ENCODE peak calls at places on chromosomes 6 and 20, in seven cellular contexts. One of them, this sample, is unnamed. For H3K4me1, the result is how much of the 10 kb centered on the place peaks cover.

GRCh38 chr6:16769986-16770376 is 8.7 kb upstream of the ATXN1 start:
- DNase-seq in transverse colon: no peak
- DNase-seq in GM23338: no peak
- DNase-seq in HCT116: no peak
- DNase-seq in suprapubic skin: no peak
- DNase-seq in Panc1: no peak
- DNase-seq in HepG2: no peak
- DNase-seq in this sample: no peak

GRCh38 chr6:107567643-107568042 is 77.7 kb downstream of the SOBP start:
- DNase-seq in transverse colon: no peak
- DNase-seq in GM23338: no peak
- DNase-seq in HCT116: no peak
- DNase-seq in suprapubic skin: no peak
- DNase-seq in Panc1: no peak
- DNase-seq in HepG2: no peak
- DNase-seq in this sample: no peak

GRCh38 chr20:8389381-8390368 is 257.6 kb downstream of the PLCB1 start:
- DNase-seq in transverse colon: no peak
- DNase-seq in GM23338: peak
- DNase-seq in HCT116: peak
- DNase-seq in suprapubic skin: no peak
- DNase-seq in Panc1: peak
- DNase-seq in HepG2: peak
- DNase-seq in this sample: no peak

GRCh38 chr6:142635130-142635529 is 309.8 kb downstream of the HIVEP2 start:
- DNase-seq in transverse colon: no peak
- DNase-seq in GM23338: no peak
- DNase-seq in HCT116: no peak
- DNase-seq in suprapubic skin: no peak
- DNase-seq in Panc1: no peak
- DNase-seq in HepG2: no peak
- DNase-seq in this sample: no peak

GRCh38 chr20:59004493-59004762 is 2.6 kb downstream of the CTSZ start:
- DNase-seq in transverse colon: peak
- DNase-seq in GM23338: no peak
- DNase-seq in HCT116: no peak
- DNase-seq in suprapubic skin: no peak
- DNase-seq in Panc1: no peak
- DNase-seq in HepG2: no peak
- DNase-seq in this sample: no peak

GRCh38 chr20:43931976-43932375 is 17.3 kb downstream of the TOX2 start:
- DNase-seq in transverse colon: no peak
- DNase-seq in GM23338: no peak
- DNase-seq in HCT116: no peak
- DNase-seq in suprapubic skin: no peak
- DNase-seq in Panc1: no peak
- DNase-seq in HepG2: no peak
- DNase-seq in this sample: no peak

GRCh38 chr6:155530219-155530834 is 74.7 kb upstream of the NOX3 start:
- DNase-seq in transverse colon: no peak
- DNase-seq in GM23338: peak
- DNase-seq in HCT116: peak
- DNase-seq in suprapubic skin: no peak
- DNase-seq in Panc1: no peak
- DNase-seq in HepG2: peak
- DNase-seq in this sample: no peak

GRCh38 chr20:62366370-62367135 is 559 bp downstream of the LAMA5 start:
- DNase-seq in transverse colon: no peak
- DNase-seq in GM23338: peak
- DNase-seq in HCT116: no peak
- DNase-seq in suprapubic skin: no peak
- DNase-seq in Panc1: no peak
- DNase-seq in HepG2: peak
- DNase-seq in this sample: peak

GRCh38 chr6:11043961-11044711 is at the start of gene ELOVL2:
- DNase-seq in transverse colon: no peak
- DNase-seq in GM23338: peak
- DNase-seq in HCT116: no peak
- DNase-seq in suprapubic skin: no peak
- DNase-seq in Panc1: no peak
- DNase-seq in HepG2: peak
- DNase-seq in this sample: no peak

GRCh38 chr20:4041748-4042411 is 26.5 kb upstream of the RNF24 start:
- DNase-seq in transverse colon: peak
- DNase-seq in GM23338: no peak
- DNase-seq in HCT116: peak
- DNase-seq in suprapubic skin: peak
- DNase-seq in Panc1: no peak
- DNase-seq in HepG2: no peak
- DNase-seq in this sample: peak

GRCh38 chr6:156961282-156961892 is 184.2 kb downstream of the ARID1B start:
- DNase-seq in transverse colon: no peak
- DNase-seq in GM23338: no peak
- DNase-seq in HCT116: no peak
- DNase-seq in suprapubic skin: no peak
- DNase-seq in Panc1: no peak
- DNase-seq in HepG2: no peak
- DNase-seq in this sample: no peak

GRCh38 chr6:79946773-79947190 is 571 bp downstream of the ELOVL4 start:
- DNase-seq in transverse colon: no peak
- DNase-seq in GM23338: peak
- DNase-seq in HCT116: no peak
- DNase-seq in suprapubic skin: no peak
- DNase-seq in Panc1: no peak
- DNase-seq in HepG2: no peak
- DNase-seq in this sample: peak

GRCh38 chr6:138307352-138307751 is 70.4 kb upstream of the SMIM28 start:
- DNase-seq in transverse colon: no peak
- DNase-seq in GM23338: no peak
- DNase-seq in HCT116: no peak
- DNase-seq in suprapubic skin: no peak
- DNase-seq in Panc1: no peak
- DNase-seq in HepG2: no peak
- DNase-seq in this sample: peak

GRCh38 chr6:12751694-12752304 is 35.2 kb downstream of the PHACTR1 start:
- DNase-seq in transverse colon: peak
- DNase-seq in GM23338: peak
- DNase-seq in HCT116: no peak
- DNase-seq in suprapubic skin: no peak
- DNase-seq in Panc1: no peak
- DNase-seq in HepG2: peak
- DNase-seq in this sample: peak

GRCh38 chr20:9442858-9443257 is 71.5 kb upstream of the LAMP5 start:
- DNase-seq in transverse colon: no peak
- DNase-seq in GM23338: no peak
- DNase-seq in HCT116: no peak
- DNase-seq in suprapubic skin: no peak
- DNase-seq in Panc1: no peak
- DNase-seq in HepG2: peak
- DNase-seq in this sample: peak

GRCh38 chr6:152218887-152219286 is 411.4 kb downstream of the ESR1 start:
- DNase-seq in transverse colon: no peak
- DNase-seq in GM23338: no peak
- DNase-seq in HCT116: no peak
- DNase-seq in suprapubic skin: no peak
- DNase-seq in Panc1: no peak
- DNase-seq in HepG2: no peak
- DNase-seq in this sample: no peak

GRCh38 chr6:108805611-108806181 is 42.5 kb upstream of the ARMC2 start:
- DNase-seq in transverse colon: no peak
- DNase-seq in GM23338: no peak
- DNase-seq in HCT116: no peak
- DNase-seq in suprapubic skin: no peak
- DNase-seq in Panc1: no peak
- DNase-seq in HepG2: no peak
- DNase-seq in this sample: no peak

GRCh38 chr6:145116591-145117178 is 618.6 kb downstream of the EPM2A start:
- DNase-seq in transverse colon: no peak
- DNase-seq in GM23338: no peak
- DNase-seq in HCT116: no peak
- DNase-seq in suprapubic skin: no peak
- DNase-seq in Panc1: no peak
- DNase-seq in HepG2: no peak
- DNase-seq in this sample: no peak

GRCh38 chr6:26592649-26593048 is 4.1 kb upstream of the ABT1 start:
- DNase-seq in transverse colon: no peak
- DNase-seq in GM23338: no peak
- DNase-seq in HCT116: no peak
- DNase-seq in suprapubic skin: no peak
- DNase-seq in Panc1: no peak
- DNase-seq in HepG2: peak
- DNase-seq in this sample: no peak

GRCh38 chr6:4581468-4582420 is 194.5 kb upstream of the CDYL start:
- DNase-seq in transverse colon: no peak
- DNase-seq in GM23338: no peak
- DNase-seq in HCT116: no peak
- DNase-seq in suprapubic skin: no peak
- DNase-seq in Panc1: no peak
- DNase-seq in HepG2: no peak
- DNase-seq in this sample: no peak

DNA sequence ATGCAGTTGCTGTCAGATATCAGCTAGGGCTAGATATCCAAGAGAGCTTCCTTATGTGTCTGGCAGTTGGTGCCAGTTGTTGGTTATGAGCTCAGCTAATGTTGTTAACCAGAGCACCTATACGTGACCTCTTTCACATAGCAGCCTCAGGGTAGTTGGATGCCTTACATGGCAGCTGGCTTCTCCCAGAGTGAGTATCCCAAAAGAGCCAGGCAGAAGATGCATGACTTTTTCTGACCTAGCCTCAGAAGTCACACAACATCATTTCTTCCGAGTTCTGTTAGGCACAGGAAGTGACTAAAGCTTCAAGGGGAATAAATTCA is 175.7 kb downstream of the VEGFA start:
- DNase-seq in transverse colon: no peak
- DNase-seq in GM23338: no peak
- DNase-seq in HCT116: no peak
- DNase-seq in suprapubic skin: no peak
- DNase-seq in Panc1: no peak
- DNase-seq in HepG2: no peak
- DNase-seq in this sample: no peak
- H3K27ac ChIP-seq in transverse colon: no peak
- H3K27ac ChIP-seq in GM23338: no peak
- H3K27ac ChIP-seq in HCT116: no peak
- H3K27ac ChIP-seq in suprapubic skin: no peak
- H3K27ac ChIP-seq in Panc1: no peak
- H3K27ac ChIP-seq in HepG2: no peak
- H3K27ac ChIP-seq in this sample: no peak

DNA sequence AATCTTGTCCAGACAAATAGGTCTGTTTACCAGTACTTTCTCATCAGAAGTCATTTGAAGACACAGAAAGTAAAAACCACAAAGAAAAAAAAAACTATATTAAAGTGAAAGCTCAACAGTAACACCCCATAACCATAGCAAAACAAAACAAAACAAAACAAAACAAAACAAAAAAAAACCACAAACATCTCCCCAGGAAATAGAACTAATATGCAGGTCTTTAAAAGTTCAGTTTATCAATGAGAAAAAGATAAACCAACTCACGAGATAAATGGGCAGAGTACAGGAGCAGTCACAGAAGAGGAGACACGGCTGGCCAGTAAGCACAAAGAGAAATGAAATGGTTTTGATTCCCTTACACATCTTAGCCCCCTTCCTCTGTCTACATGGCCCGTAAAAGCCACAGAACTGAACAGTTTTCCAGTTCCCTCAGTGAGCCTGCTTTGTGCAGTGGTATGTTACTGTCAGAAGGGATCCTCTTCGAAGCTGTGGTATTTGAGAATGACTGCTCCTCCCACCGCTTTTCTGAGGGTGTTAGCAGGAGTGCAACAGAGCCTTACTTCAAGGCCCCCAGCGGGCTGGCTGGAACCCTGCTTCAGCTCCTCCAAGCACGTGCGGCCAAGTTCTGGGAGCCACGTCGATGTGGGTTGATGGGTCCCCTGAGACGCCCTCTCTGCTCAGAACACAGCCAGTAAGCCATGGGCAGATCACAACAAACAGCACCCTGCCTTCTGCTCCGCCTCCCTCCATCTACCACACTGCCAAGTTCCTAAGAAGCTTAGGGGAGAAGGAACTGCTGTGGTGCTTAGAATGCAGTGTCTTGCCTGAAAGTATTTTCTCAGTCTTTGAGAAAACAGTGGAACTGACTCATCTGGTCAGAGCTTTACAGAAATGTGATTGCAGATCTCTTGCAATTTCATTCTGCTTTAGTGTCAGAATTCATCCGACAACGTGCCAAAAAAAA is 14.0 kb downstream of the UST start:
- DNase-seq in transverse colon: peak
- DNase-seq in GM23338: peak
- DNase-seq in HCT116: no peak
- DNase-seq in suprapubic skin: peak
- DNase-seq in Panc1: no peak
- DNase-seq in HepG2: no peak
- DNase-seq in this sample: peak
- TF ChIP-seq POLR2AphosphoS5 in transverse colon: peak
- TF ChIP-seq POLR2AphosphoS5 in GM23338: no peak
- TF ChIP-seq POLR2AphosphoS5 in HCT116: no peak
- TF ChIP-seq POLR2AphosphoS5 in suprapubic skin: no peak
- TF ChIP-seq POLR2AphosphoS5 in Panc1: no peak
- TF ChIP-seq POLR2AphosphoS5 in HepG2: no peak
- TF ChIP-seq POLR2AphosphoS5 in this sample: peak

GRCh38 chr20:57392130-57392445 is 892 bp downstream of the RBM38 start:
- DNase-seq in transverse colon: no peak
- DNase-seq in GM23338: no peak
- DNase-seq in HCT116: no peak
- DNase-seq in suprapubic skin: no peak
- DNase-seq in Panc1: no peak
- DNase-seq in HepG2: no peak
- DNase-seq in this sample: no peak
- H3K4me1 ChIP-seq in transverse colon: half or more
- H3K4me1 ChIP-seq in GM23338: under half
- H3K4me1 ChIP-seq in HCT116: under half
- H3K4me1 ChIP-seq in suprapubic skin: half or more
- H3K4me1 ChIP-seq in Panc1: under half
- H3K4me1 ChIP-seq in HepG2: under half
- H3K4me1 ChIP-seq in this sample: under half

GRCh38 chr20:37382539-37383120 is 36.7 kb downstream of the SRC start:
- DNase-seq in transverse colon: no peak
- DNase-seq in GM23338: no peak
- DNase-seq in HCT116: no peak
- DNase-seq in suprapubic skin: no peak
- DNase-seq in Panc1: no peak
- DNase-seq in HepG2: no peak
- DNase-seq in this sample: no peak

GRCh38 chr20:37383229-37383989 is 37.5 kb downstream of the SRC start:
- DNase-seq in transverse colon: no peak
- DNase-seq in GM23338: no peak
- DNase-seq in HCT116: peak
- DNase-seq in suprapubic skin: peak
- DNase-seq in Panc1: no peak
- DNase-seq in HepG2: no peak
- DNase-seq in this sample: no peak

GRCh38 chr20:37379967-37380828 is 34.3 kb downstream of the SRC start:
- DNase-seq in transverse colon: no peak
- DNase-seq in GM23338: no peak
- DNase-seq in HCT116: no peak
- DNase-seq in suprapubic skin: no peak
- DNase-seq in Panc1: no peak
- DNase-seq in HepG2: peak
- DNase-seq in this sample: no peak

GRCh38 chr20:37380864-37381579 is 35.1 kb downstream of the SRC start:
- DNase-seq in transverse colon: no peak
- DNase-seq in GM23338: no peak
- DNase-seq in HCT116: no peak
- DNase-seq in suprapubic skin: no peak
- DNase-seq in Panc1: no peak
- DNase-seq in HepG2: no peak
- DNase-seq in this sample: no peak

GRCh38 chr20:37381621-37382538 is 35.9 kb downstream of the SRC start:
- DNase-seq in transverse colon: no peak
- DNase-seq in GM23338: no peak
- DNase-seq in HCT116: no peak
- DNase-seq in suprapubic skin: peak
- DNase-seq in Panc1: no peak
- DNase-seq in HepG2: peak
- DNase-seq in this sample: no peak
- H3K27ac ChIP-seq in transverse colon: peak
- H3K27ac ChIP-seq in GM23338: no peak
- H3K27ac ChIP-seq in HCT116: no peak
- H3K27ac ChIP-seq in suprapubic skin: no peak
- H3K27ac ChIP-seq in Panc1: no peak
- H3K27ac ChIP-seq in HepG2: peak
- H3K27ac ChIP-seq in this sample: no peak